ENCODE peak calls at places on chromosomes 2 and 18, in ten cellular contexts. G is putamen, A is Daoy, I is left ventricle myocardium superior, Z is fibroblast of lung, R is HuH-7.5, L is NCI-H1092, N is EH, M is OCI-LY7, T is BJ. B is an unnamed sample.

GRCh38 chr2:11092693-11093335 is 62.5 kb upstream of the SLC66A3 start:
- DNase-seq in G (no peak), A (no peak), I (no peak), Z (no peak), R (no peak), L (no peak), N (no peak), M (no peak), T (no peak), B (no peak)

GRCh38 chr2:231687133-231687852 is 21.0 kb upstream of the PTMA start:
- DNase-seq in G (peak; percentile 89), A (peak; percentile 66), I (peak; percentile 78), Z (peak; percentile 42), R (peak; percentile 91), L (peak; percentile 42), N (peak; percentile 55), M (peak; percentile 92), T (no peak), B (peak; percentile 75)

GRCh38 chr2:160139350-160139749 is 60.7 kb downstream of the ITGB6 start:
- DNase-seq in G (no peak), A (no peak), I (no peak), Z (no peak), R (no peak), L (no peak), N (no peak), M (no peak), T (no peak), B (no peak)

GRCh38 chr2:53040536-53041229 is 726.9 kb upstream of the CHAC2 start:
- DNase-seq in G (no peak), A (no peak), I (no peak), Z (no peak), R (no peak), L (no peak), N (peak; percentile 27), M (no peak), T (no peak), B (no peak)

GRCh38 chr18:36073676-36074075 is 6.3 kb upstream of the RPRD1A start:
- DNase-seq in G (no peak), A (no peak), I (no peak), Z (no peak), R (no peak), L (no peak), N (no peak), M (no peak), T (no peak), B (no peak)

GRCh38 chr18:70005580-70005979 is 57.9 kb upstream of the CD226 start:
- DNase-seq in G (no peak), A (no peak), I (no peak), Z (no peak), R (no peak), L (no peak), N (no peak), M (no peak), T (no peak), B (no peak)

GRCh38 chr2:150824118-150824517 is 336.7 kb upstream of the RND3 start:
- DNase-seq in G (no peak), A (no peak), I (no peak), Z (no peak), R (no peak), L (no peak), N (no peak), M (no peak), T (no peak), B (no peak)

GRCh38 chr2:112048887-112049286 is 6.2 kb upstream of the TMEM87B start:
- DNase-seq in G (peak; percentile 68), A (peak; percentile 44), I (no peak), Z (peak; percentile 84), R (peak; percentile 29), L (no peak), N (peak; percentile 60), M (peak; percentile 61), T (peak; percentile 19), B (no peak)

GRCh38 chr2:209501579-209501978 is 77.7 kb downstream of the MAP2 start:
- DNase-seq in G (no peak), A (no peak), I (no peak), Z (no peak), R (no peak), L (no peak), N (no peak), M (no peak), T (no peak), B (no peak)

GRCh38 chr2:146734042-146734715 is 1110.7 kb upstream of the ACVR2A start:
- DNase-seq in G (peak; percentile 2), A (no peak), I (no peak), Z (peak; percentile 90), R (peak; percentile 13), L (no peak), N (peak; percentile 42), M (peak; percentile 22), T (peak; percentile 1), B (no peak)

GRCh38 chr2:191050640-191050987 is 36.6 kb upstream of the STAT1 start:
- DNase-seq in G (no peak), A (no peak), I (no peak), Z (peak; percentile 47), R (no peak), L (no peak), N (peak; percentile 92), M (no peak), T (no peak), B (no peak)

GRCh38 chr2:29187926-29188325 is 72.7 kb downstream of the CLIP4 start:
- DNase-seq in G (no peak), A (no peak), I (no peak), Z (peak; percentile 22), R (no peak), L (no peak), N (peak; percentile 73), M (no peak), T (peak; percentile 14), B (no peak)

GRCh38 chr2:40285391-40285790 is 166.5 kb downstream of the SLC8A1 start:
- DNase-seq in G (no peak), A (peak; percentile 32), I (no peak), Z (no peak), R (no peak), L (no peak), N (no peak), M (no peak), T (no peak), B (no peak)

GRCh38 chr18:30486856-30487255 is 555.7 kb downstream of the DSC3 start:
- DNase-seq in G (no peak), A (peak; percentile 2), I (no peak), Z (peak; percentile 42), R (no peak), L (no peak), N (no peak), M (no peak), T (no peak), B (no peak)

GRCh38 chr2:24863636-24864035 is 56.4 kb downstream of the ADCY3 start:
- DNase-seq in G (no peak), A (no peak), I (no peak), Z (no peak), R (no peak), L (no peak), N (peak; percentile 69), M (no peak), T (no peak), B (no peak)

GRCh38 chr2:217430916-217431576 is 571.2 kb upstream of the TNP1 start:
- DNase-seq in G (no peak), A (no peak), I (no peak), Z (peak; percentile 94), R (no peak), L (no peak), N (peak; percentile 34), M (no peak), T (no peak), B (no peak)

GRCh38 chr2:55014962-55015939 is 35.0 kb downstream of the RTN4 start:
- DNase-seq in G (peak; percentile 76), A (peak; percentile 64), I (no peak), Z (peak; percentile 76), R (peak; percentile 18), L (no peak), N (peak; percentile 82), M (peak; percentile 71), T (peak; percentile 21), B (no peak)

GRCh38 chr18:49023281-49023937 is 72.6 kb upstream of the SMAD7 start:
- DNase-seq in G (no peak), A (no peak), I (no peak), Z (no peak), R (no peak), L (no peak), N (no peak), M (peak; percentile 93), T (no peak), B (no peak)

GRCh38 chr18:73918816-73919215 is 228.8 kb downstream of the FBXO15 start:
- DNase-seq in G (no peak), A (no peak), I (no peak), Z (no peak), R (no peak), L (no peak), N (no peak), M (no peak), T (no peak), B (no peak)

GRCh38 chr2:239159476-239159911 is 241.3 kb downstream of the HDAC4 start:
- DNase-seq in G (no peak), A (no peak), I (peak; percentile 15), Z (no peak), R (no peak), L (no peak), N (no peak), M (no peak), T (no peak), B (peak; percentile 36)

GRCh38 chr2:143246815-143247744 is 117.9 kb downstream of the ARHGAP15 start:
- DNase-seq in G (no peak), A (no peak), I (peak; percentile 23), Z (no peak), R (no peak), L (no peak), N (no peak), M (no peak), T (no peak), B (no peak)

GRCh38 chr2:109255594-109255993 is 126.6 kb downstream of the SH3RF3 start:
- DNase-seq in G (peak; percentile 36), A (no peak), I (no peak), Z (no peak), R (no peak), L (no peak), N (no peak), M (peak; percentile 14), T (no peak), B (no peak)

GRCh38 chr2:119476301-119477117 is 44.9 kb downstream of the TMEM37 start:
- DNase-seq in G (peak; percentile 23), A (peak; percentile 77), I (peak; percentile 69), Z (peak; percentile 59), R (peak; percentile 77), L (peak; percentile 24), N (peak; percentile 58), M (peak; percentile 68), T (no peak), B (peak; percentile 67)

GRCh38 chr2:202072226-202072625 is 829 bp upstream of the KIAA2012 start:
- DNase-seq in G (no peak), A (no peak), I (no peak), Z (peak; percentile 9), R (no peak), L (no peak), N (peak; percentile 19), M (peak; percentile 8), T (no peak), B (no peak)

GRCh38 chr2:120448961-120449421 is 103.1 kb downstream of the INHBB start:
- DNase-seq in G (no peak), A (no peak), I (peak; percentile 19), Z (no peak), R (no peak), L (no peak), N (no peak), M (no peak), T (no peak), B (no peak)

GRCh38 chr2:223026357-223027110 is 25.5 kb upstream of the KCNE4 start:
- DNase-seq in G (no peak), A (peak; percentile 8), I (no peak), Z (peak; percentile 59), R (no peak), L (peak; percentile 69), N (peak; percentile 68), M (no peak), T (no peak), B (no peak)

GRCh38 chr2:70552501-70553333 is 909 bp downstream of the TGFA start:
- DNase-seq in G (no peak), A (peak; percentile 59), I (no peak), Z (no peak), R (no peak), L (no peak), N (no peak), M (no peak), T (no peak), B (no peak)

B was measured in right lobe of liver.